ENCODE peak calls at places on chromosomes 13 and 19, in six cellular contexts. I is WTC11, U is HepG2, M is HCT116, D is H1, Q is GM12878. H is an unnamed sample.

GRCh38 chr19:30144794-30145193 is 202.8 kb downstream of the URI1 start:
- DNase-seq in I (no peak), U (no peak), M (no peak), D (no peak), Q (no peak), H (no peak)

GRCh38 chr13:47133024-47133445 is 236.2 kb upstream of the HTR2A start:
- DNase-seq in I (no peak), U (no peak), M (no peak), D (no peak), Q (no peak), H (no peak)

GRCh38 chr13:29411493-29411892 is 184.0 kb downstream of the SLC7A1 start:
- DNase-seq in I (no peak), U (no peak), M (no peak), D (no peak), Q (no peak), H (no peak)

GRCh38 chr13:25857830-25858229 is 194.0 kb downstream of the SHISA2 start:
- DNase-seq in I (no peak), U (no peak), M (no peak), D (no peak), Q (no peak), H (no peak)

GRCh38 chr13:59673301-59673700 is 490.4 kb downstream of the DIAPH3 start:
- DNase-seq in I (no peak), U (no peak), M (no peak), D (no peak), Q (no peak), H (no peak)

GRCh38 chr19:18433039-18433691 is 4.8 kb downstream of the ISYNA1 start:
- DNase-seq in I (peak), U (no peak), M (no peak), D (peak), Q (no peak), H (peak)

GRCh38 chr13:85597790-85598500 is 201.3 kb downstream of the SLITRK6 start:
- DNase-seq in I (no peak), U (no peak), M (no peak), D (no peak), Q (no peak), H (no peak)

GRCh38 chr19:12788025-12788681 is 3.1 kb upstream of the JUNB start:
- DNase-seq in I (no peak), U (no peak), M (no peak), D (no peak), Q (no peak), H (no peak)

GRCh38 chr13:45206340-45206739 is 5.5 kb upstream of the KCTD4 start:
- DNase-seq in I (no peak), U (no peak), M (peak), D (no peak), Q (peak), H (no peak)

GRCh38 chr19:15464394-15465385 is at the start of gene RASAL3:
- DNase-seq in I (no peak), U (no peak), M (no peak), D (no peak), Q (peak), H (no peak)

GRCh38 chr13:106602178-106602577 is 34.2 kb upstream of the ARGLU1 start:
- DNase-seq in I (no peak), U (no peak), M (no peak), D (no peak), Q (no peak), H (no peak)

GRCh38 chr13:52053460-52053859 is 29.0 kb downstream of the UTP14C start:
- DNase-seq in I (no peak), U (no peak), M (no peak), D (no peak), Q (no peak), H (no peak)

GRCh38 chr19:53130506-53130905 is 2.2 kb downstream of the ZNF415 start:
- DNase-seq in I (no peak), U (no peak), M (no peak), D (no peak), Q (no peak), H (no peak)

GRCh38 chr13:32224916-32225315 is 90.2 kb downstream of the ZAR1L start:
- DNase-seq in I (no peak), U (no peak), M (no peak), D (no peak), Q (no peak), H (no peak)

GRCh38 chr13:77510156-77510555 is 25.4 kb upstream of the SCEL start:
- DNase-seq in I (no peak), U (no peak), M (no peak), D (no peak), Q (no peak), H (no peak)

GRCh38 chr13:88675997-88676396 is 1004.8 kb downstream of the SLITRK5 start:
- DNase-seq in I (no peak), U (no peak), M (no peak), D (no peak), Q (no peak), H (no peak)

GRCh38 chr13:50617134-50617721 is 226.3 kb downstream of the DLEU7 start:
- DNase-seq in I (no peak), U (no peak), M (peak), D (no peak), Q (no peak), H (no peak)

GRCh38 chr13:51330741-51331140 is 8.8 kb upstream of the SERPINE3 start:
- DNase-seq in I (no peak), U (no peak), M (no peak), D (no peak), Q (peak), H (no peak)

GRCh38 chr19:17762505-17763229 is 11.4 kb downstream of the FCHO1 start:
- DNase-seq in I (peak), U (peak), M (no peak), D (peak), Q (no peak), H (peak)

GRCh38 chr13:51769455-51770127 is 34.4 kb downstream of the DHRS12 start:
- DNase-seq in I (no peak), U (no peak), M (no peak), D (no peak), Q (no peak), H (no peak)

GRCh38 chr19:45918721-45919120 is 4.1 kb upstream of the NANOS2 start:
- DNase-seq in I (no peak), U (no peak), M (no peak), D (no peak), Q (no peak), H (no peak)

GRCh38 chr19:47435883-47436417 is 16.6 kb upstream of the MEIS3 start:
- DNase-seq in I (no peak), U (no peak), M (no peak), D (no peak), Q (no peak), H (no peak)

GRCh38 chr19:47438793-47439220 is 19.5 kb upstream of the MEIS3 start:
- DNase-seq in I (peak), U (no peak), M (no peak), D (peak), Q (no peak), H (no peak)

GRCh38 chr19:47435196-47435595 is 15.9 kb upstream of the MEIS3 start:
- DNase-seq in I (no peak), U (no peak), M (no peak), D (no peak), Q (peak), H (no peak)

GRCh38 chr19:47437500-47437899 is 18.2 kb upstream of the MEIS3 start:
- DNase-seq in I (no peak), U (no peak), M (no peak), D (no peak), Q (no peak), H (no peak)

GRCh38 chr19:47436712-47437401 is 17.5 kb upstream of the MEIS3 start:
- DNase-seq in I (peak), U (peak), M (peak), D (peak), Q (no peak), H (peak)
- TF ChIP-seq ATF3 in I (no peak), U (no peak), M (no peak), D (no peak), Q (no peak), H (no peak)

GRCh38 chr13:23715762-23716235 is 145.6 kb downstream of the TNFRSF19 start:
- DNase-seq in I (peak), U (peak), M (peak), D (peak), Q (no peak), H (peak)

GRCh38 chr13:23715092-23715761 is 145.0 kb downstream of the TNFRSF19 start:
- DNase-seq in I (no peak), U (peak), M (no peak), D (no peak), Q (no peak), H (no peak)

GRCh38 chr13:23714672-23715071 is 144.5 kb downstream of the TNFRSF19 start:
- DNase-seq in I (no peak), U (no peak), M (no peak), D (no peak), Q (no peak), H (no peak)

GRCh38 chr13:23722726-23723453 is 152.7 kb downstream of the TNFRSF19 start:
- DNase-seq in I (no peak), U (peak), M (no peak), D (no peak), Q (no peak), H (no peak)

DNA sequence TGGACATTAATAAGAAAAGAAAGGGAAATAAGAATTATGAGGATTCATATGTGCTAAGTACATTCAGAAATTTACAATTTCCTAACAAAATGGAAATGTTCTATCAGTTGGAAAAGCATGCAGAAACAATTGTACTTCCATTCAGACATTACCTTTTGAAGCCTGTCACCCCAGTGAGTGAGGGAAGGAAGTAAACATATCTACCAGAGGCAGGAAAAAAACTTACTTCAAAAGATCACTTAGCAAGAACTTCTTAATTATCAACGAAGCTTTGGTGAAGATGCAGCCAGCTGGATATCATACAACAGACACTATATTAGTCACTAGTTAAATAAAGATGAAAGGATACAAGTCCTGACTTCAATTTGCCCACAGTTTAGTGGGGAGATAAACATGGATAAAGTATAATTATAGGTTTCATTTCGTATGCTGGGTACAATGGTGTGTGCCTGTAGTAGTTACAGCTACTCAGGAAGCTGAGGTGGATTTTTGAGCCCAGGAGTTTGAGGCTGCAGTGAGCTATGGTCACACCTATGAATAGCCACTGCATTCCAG is 148.8 kb downstream of the TNFRSF19 start:
- DNase-seq in I (no peak), U (peak), M (no peak), D (no peak), Q (no peak), H (no peak)
- TF ChIP-seq ATF3 in I (no peak), U (no peak), M (no peak), D (no peak), Q (no peak), H (no peak)

DNA sequence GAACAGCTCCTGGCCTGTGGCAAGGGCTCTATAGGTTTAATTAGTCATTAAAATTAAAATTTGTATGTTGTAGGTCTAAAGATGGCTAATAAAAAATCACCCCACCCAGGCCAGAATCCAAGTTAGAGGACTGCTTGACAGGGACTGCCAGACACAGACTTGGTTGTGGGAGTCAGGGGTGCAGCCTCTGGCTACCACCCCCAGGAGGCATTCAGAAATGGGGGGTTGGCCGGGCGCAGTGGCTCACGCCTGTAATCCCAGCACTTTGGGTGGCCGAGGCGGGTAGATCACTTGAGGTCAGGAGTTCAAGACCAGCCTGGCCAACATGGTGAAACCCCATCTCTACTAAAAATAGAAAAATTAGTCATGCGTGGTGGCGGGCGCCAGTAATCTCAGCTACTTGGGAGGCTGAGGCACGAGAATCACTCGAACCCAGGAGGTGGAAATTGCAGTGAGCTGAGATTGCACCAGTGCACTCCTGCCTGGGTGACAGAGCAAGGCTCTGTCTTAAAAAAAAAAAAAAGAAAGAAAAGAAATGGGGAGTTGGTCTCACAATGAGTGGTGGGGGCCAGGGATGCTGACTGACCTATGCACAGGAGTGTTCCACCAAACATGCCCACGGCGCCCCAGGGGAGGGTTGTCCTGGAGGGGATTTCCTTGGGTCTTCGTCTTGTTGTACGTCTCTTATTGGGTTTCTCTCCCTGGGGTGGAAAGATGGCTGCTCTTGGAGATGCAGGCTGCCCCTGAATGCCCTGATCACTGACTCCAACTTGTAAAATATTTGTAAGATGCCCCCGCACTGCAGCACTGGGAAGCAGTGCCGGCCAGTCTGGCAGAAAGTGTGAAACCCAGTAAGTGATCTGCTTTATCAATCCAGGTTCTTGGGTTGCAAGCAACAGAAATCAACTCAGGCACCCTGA is 68.8 kb downstream of the SIPA1L3 start:
- DNase-seq in I (no peak), U (no peak), M (no peak), D (no peak), Q (no peak), H (no peak)
- TF ChIP-seq ATF3 in I (no peak), U (no peak), M (no peak), D (no peak), Q (no peak), H (no peak)

GRCh38 chr19:49349567-49349966 is 12.6 kb downstream of the TEAD2 start:
- DNase-seq in I (no peak), U (no peak), M (no peak), D (no peak), Q (no peak), H (no peak)
- TF ChIP-seq ATF3 in I (no peak), U (no peak), M (no peak), D (no peak), Q (no peak), H (no peak)

DNA sequence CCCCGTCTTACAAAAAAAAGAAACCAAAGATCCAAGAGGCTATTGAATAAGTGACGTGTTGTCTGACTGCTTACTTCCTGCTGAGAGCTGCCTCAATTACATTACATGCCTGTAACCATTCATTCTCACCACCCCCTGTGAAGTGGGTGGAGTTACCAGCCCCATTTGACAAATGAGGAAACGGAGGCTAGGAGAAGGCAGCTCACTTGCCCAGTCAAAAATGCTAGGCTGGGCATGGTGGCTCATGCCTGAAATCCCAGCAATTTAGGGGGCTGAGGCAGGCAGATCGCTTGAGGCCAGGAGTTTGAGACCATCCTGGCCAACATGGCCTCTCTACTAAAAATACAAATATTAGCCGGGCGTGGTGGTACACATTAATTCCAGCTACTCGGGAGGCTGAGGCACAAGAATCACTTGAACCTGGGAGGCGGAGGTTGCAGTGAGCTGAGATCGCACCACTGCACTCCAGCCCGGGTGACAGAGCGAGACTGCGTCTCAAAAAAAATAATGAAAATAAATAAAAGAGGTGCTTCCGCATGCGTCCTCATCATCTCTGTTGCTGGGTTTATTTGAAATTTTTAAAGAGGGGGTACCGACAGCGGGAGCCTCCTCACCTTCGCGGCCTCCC is 499 bp downstream of the LSM7 start:
- DNase-seq in I (no peak), U (peak), M (peak), D (no peak), Q (peak), H (peak)
- TF ChIP-seq ATF3 in I (no peak), U (no peak), M (no peak), D (no peak), Q (no peak), H (no peak)